ENCODE peak calls at places on chromosome 2, in nine cellular contexts. X is Karpas-422; B is AG04450; D is neural progenitor cell; J is NT2/D1; E is suprapubic skin; L is IMR-90; G is gastrocnemius medialis; A is CD4-positive, alpha-beta T cell. Q is an unnamed sample. For H3K9me3, the result is how much of the 10 kb centered on the place peaks cover.

GRCh38 chr2:169827272-169828140 is at the start of gene UBR3:
- DNase-seq in X (peak), B (peak), D (peak), J (peak), E (peak), L (peak), G (peak), A (peak), Q (peak)

GRCh38 chr2:221085376-221085900 is 486.7 kb downstream of the EPHA4 start:
- DNase-seq in X (no peak), B (no peak), D (no peak), J (no peak), E (no peak), L (peak), G (no peak), A (no peak), Q (no peak)

GRCh38 chr2:15799432-15799827 is 140.9 kb upstream of the MYCN start:
- DNase-seq in X (peak), B (no peak), D (no peak), J (no peak), E (no peak), L (no peak), G (no peak), A (no peak), Q (no peak)

GRCh38 chr2:177148477-177149154 is 64.0 kb upstream of the HNRNPA3 start:
- DNase-seq in X (peak), B (no peak), D (peak), J (peak), E (peak), L (peak), G (peak), A (peak), Q (peak)

GRCh38 chr2:84197901-84198300 is 261.2 kb downstream of the SUCLG1 start:
- DNase-seq in X (no peak), B (no peak), D (no peak), J (no peak), E (no peak), L (no peak), G (no peak), A (no peak), Q (no peak)

GRCh38 chr2:111652038-111652437 is 232.0 kb downstream of the ANAPC1 start:
- DNase-seq in X (no peak), B (no peak), D (no peak), J (no peak), E (no peak), L (no peak), G (no peak), A (no peak), Q (no peak)

GRCh38 chr2:86671304-86671981 is 47.8 kb upstream of the RNF103 start:
- DNase-seq in X (no peak), B (no peak), D (no peak), J (no peak), E (no peak), L (peak), G (no peak), A (no peak), Q (no peak)

GRCh38 chr2:36809046-36809445 is 112.5 kb downstream of the VIT start:
- DNase-seq in X (no peak), B (no peak), D (no peak), J (no peak), E (no peak), L (no peak), G (no peak), A (no peak), Q (no peak)

GRCh38 chr2:67585400-67585799 is 188.3 kb downstream of the ETAA1 start:
- DNase-seq in X (peak), B (no peak), D (no peak), J (no peak), E (no peak), L (no peak), G (no peak), A (no peak), Q (no peak)

GRCh38 chr2:67583185-67583584 is 186.1 kb downstream of the ETAA1 start:
- DNase-seq in X (no peak), B (no peak), D (no peak), J (no peak), E (no peak), L (no peak), G (no peak), A (no peak), Q (no peak)

GRCh38 chr2:67579207-67579606 is 182.1 kb downstream of the ETAA1 start:
- DNase-seq in X (no peak), B (no peak), D (no peak), J (no peak), E (no peak), L (no peak), G (no peak), A (no peak), Q (no peak)

GRCh38 chr2:67579791-67580190 is 182.7 kb downstream of the ETAA1 start:
- DNase-seq in X (no peak), B (no peak), D (no peak), J (no peak), E (no peak), L (no peak), G (no peak), A (no peak), Q (no peak)

GRCh38 chr2:67581751-67582150 is 184.6 kb downstream of the ETAA1 start:
- DNase-seq in X (peak), B (no peak), D (peak), J (no peak), E (no peak), L (no peak), G (no peak), A (no peak), Q (no peak)
- H3K9me3 ChIP-seq in X (under half), B (under half), D (under half), J (under half), E (under half), L (under half), G (under half), A (under half), Q (under half)

DNA sequence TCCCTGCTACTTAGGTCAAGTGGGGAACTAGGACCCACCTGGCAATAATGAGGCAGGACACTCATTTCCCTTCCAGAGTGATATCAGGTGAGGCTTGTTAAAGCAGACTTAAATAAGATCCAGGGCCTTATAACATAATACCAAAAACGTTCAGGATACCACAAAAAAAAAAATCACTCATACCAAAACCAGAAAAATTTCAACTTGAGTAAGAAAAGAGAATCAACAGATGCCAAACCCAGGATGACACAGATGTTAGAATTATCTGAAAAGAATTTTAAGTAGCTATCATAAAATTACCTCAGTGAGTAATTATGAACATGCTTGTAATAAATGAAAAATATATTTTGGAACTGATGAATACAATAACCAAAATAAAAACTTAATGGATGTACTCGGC is 255.6 kb upstream of the OSR1 start:
- DNase-seq in X (no peak), B (no peak), D (no peak), J (no peak), E (no peak), L (peak), G (no peak), A (no peak), Q (no peak)
- H3K9me3 ChIP-seq in X (under half), B (under half), D (under half), J (under half), E (under half), L (under half), G (under half), A (under half), Q (under half)

GRCh38 chr2:109046925-109047508 is 58.0 kb upstream of the EDAR start:
- DNase-seq in X (no peak), B (no peak), D (no peak), J (no peak), E (no peak), L (no peak), G (no peak), A (no peak), Q (no peak)

GRCh38 chr2:109052922-109053321 is 63.9 kb upstream of the EDAR start:
- DNase-seq in X (no peak), B (no peak), D (no peak), J (no peak), E (peak), L (no peak), G (no peak), A (no peak), Q (no peak)

GRCh38 chr2:109045505-109045904 is 56.5 kb upstream of the EDAR start:
- DNase-seq in X (peak), B (no peak), D (no peak), J (no peak), E (peak), L (no peak), G (no peak), A (no peak), Q (no peak)

GRCh38 chr2:109048159-109048558 is 59.1 kb upstream of the EDAR start:
- DNase-seq in X (no peak), B (no peak), D (no peak), J (no peak), E (no peak), L (no peak), G (no peak), A (no peak), Q (no peak)

DNA sequence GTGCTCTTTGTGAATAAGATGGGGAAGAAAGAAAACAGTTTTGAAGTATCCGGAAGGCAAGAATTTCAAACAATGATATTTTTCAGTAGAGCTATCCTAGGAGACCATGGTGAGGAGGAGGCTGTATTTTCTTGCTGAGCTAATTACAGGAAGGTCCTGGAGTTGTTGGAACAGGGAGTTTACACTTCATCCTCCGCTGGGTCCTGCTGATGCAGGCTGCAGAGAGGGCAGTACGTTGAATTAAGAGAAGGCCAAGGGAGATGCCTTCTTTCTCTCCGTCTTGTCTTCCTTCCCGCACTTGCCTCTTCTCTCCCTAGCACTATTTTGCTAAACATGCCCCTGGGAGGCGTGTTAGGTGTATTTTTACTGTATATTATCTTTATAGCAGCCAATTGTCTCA is 60.0 kb upstream of the EDAR start:
- DNase-seq in X (no peak), B (no peak), D (no peak), J (no peak), E (no peak), L (no peak), G (no peak), A (no peak), Q (no peak)
- H3K9me3 ChIP-seq in X (under half), B (under half), D (under half), J (under half), E (under half), L (under half), G (under half), A (under half), Q (under half)

GRCh38 chr2:20351555-20352229 is 1.0 kb upstream of the PUM2 start:
- DNase-seq in X (peak), B (no peak), D (no peak), J (no peak), E (no peak), L (no peak), G (no peak), A (no peak), Q (no peak)
- H3K9me3 ChIP-seq in X (under half), B (under half), D (under half), J (under half), E (under half), L (under half), G (under half), A (under half), Q (under half)

Q was measured in T-helper 17 cell.